ENCODE peak calls at places on chromosomes 5 and 9, in ten cellular contexts. C is GM23338, X is GM12891, J is Panc1, B is upper lobe of left lung, R is HCT116, E is stomach, S is prostate gland, P is HL-60, H is spleen. I is an unnamed sample.

GRCh38 chr5:68299575-68299974 is 84.0 kb downstream of the PIK3R1 start:
- DNase-seq in C (no peak), X (no peak), J (no peak), B (no peak), R (no peak), E (no peak), S (no peak), P (no peak), H (no peak), I (no peak)

GRCh38 chr9:9016597-9016996 is 1217.0 kb upstream of the DMAC1 start:
- DNase-seq in C (no peak), X (no peak), J (no peak), B (no peak), R (no peak), E (no peak), S (no peak), P (no peak), H (no peak), I (no peak)

GRCh38 chr5:56075361-56075760 is 80.6 kb upstream of the IL6ST start:
- DNase-seq in C (no peak), X (no peak), J (no peak), B (no peak), R (no peak), E (no peak), S (no peak), P (no peak), H (no peak), I (no peak)

GRCh38 chr5:39164016-39164415 is 55.3 kb downstream of the FYB1 start:
- DNase-seq in C (no peak), X (no peak), J (no peak), B (no peak), R (no peak), E (no peak), S (no peak), P (no peak), H (peak), I (no peak)

GRCh38 chr5:1751864-1752822 is 47.5 kb downstream of the MRPL36 start:
- DNase-seq in C (no peak), X (no peak), J (no peak), B (no peak), R (no peak), E (no peak), S (no peak), P (no peak), H (no peak), I (no peak)

GRCh38 chr5:157603333-157604190 is 28.0 kb upstream of the ADAM19 start:
- DNase-seq in C (no peak), X (no peak), J (peak), B (no peak), R (peak), E (no peak), S (no peak), P (peak), H (no peak), I (no peak)

GRCh38 chr5:143657814-143658395 is 154.1 kb upstream of the HMHB1 start:
- DNase-seq in C (no peak), X (no peak), J (no peak), B (no peak), R (no peak), E (no peak), S (no peak), P (no peak), H (no peak), I (no peak)

GRCh38 chr9:90368241-90368640 is 274.4 kb downstream of the DIRAS2 start:
- DNase-seq in C (no peak), X (no peak), J (no peak), B (no peak), R (no peak), E (no peak), S (no peak), P (no peak), H (no peak), I (no peak)

GRCh38 chr5:97591781-97592180 is 408.7 kb upstream of the RIOK2 start:
- DNase-seq in C (no peak), X (no peak), J (no peak), B (no peak), R (no peak), E (no peak), S (no peak), P (no peak), H (no peak), I (no peak)

GRCh38 chr9:110777201-110777842 is 108.7 kb downstream of the MUSK start:
- DNase-seq in C (no peak), X (no peak), J (no peak), B (no peak), R (no peak), E (no peak), S (no peak), P (no peak), H (no peak), I (no peak)

GRCh38 chr5:1413211-1413610 is 32.0 kb downstream of the SLC6A3 start:
- DNase-seq in C (peak), X (no peak), J (no peak), B (no peak), R (no peak), E (no peak), S (no peak), P (no peak), H (no peak), I (no peak)

GRCh38 chr5:153463806-153464205 is 26.7 kb upstream of the GRIA1 start:
- DNase-seq in C (no peak), X (no peak), J (no peak), B (no peak), R (no peak), E (no peak), S (no peak), P (no peak), H (no peak), I (no peak)

GRCh38 chr5:76325876-76326491 is 77.1 kb upstream of the IQGAP2 start:
- DNase-seq in C (no peak), X (no peak), J (no peak), B (no peak), R (no peak), E (no peak), S (peak), P (no peak), H (no peak), I (no peak)

GRCh38 chr5:3225201-3225960 is 370.3 kb upstream of the IRX1 start:
- DNase-seq in C (no peak), X (no peak), J (no peak), B (no peak), R (no peak), E (no peak), S (no peak), P (no peak), H (peak), I (no peak)

GRCh38 chr9:35760651-35761050 is 6.6 kb upstream of the MSMP start:
- DNase-seq in C (no peak), X (no peak), J (no peak), B (no peak), R (no peak), E (no peak), S (no peak), P (no peak), H (no peak), I (no peak)

GRCh38 chr5:121962943-121963342 is 1.2 kb downstream of the SRFBP1 start:
- DNase-seq in C (no peak), X (no peak), J (no peak), B (no peak), R (no peak), E (no peak), S (no peak), P (no peak), H (no peak), I (no peak)

GRCh38 chr9:86795861-86796497 is 151.3 kb downstream of the GAS1 start:
- DNase-seq in C (peak), X (no peak), J (no peak), B (no peak), R (no peak), E (no peak), S (no peak), P (no peak), H (no peak), I (no peak)

GRCh38 chr9:133378408-133378962 is 2.3 kb downstream of the STKLD1 start:
- DNase-seq in C (no peak), X (no peak), J (no peak), B (no peak), R (no peak), E (no peak), S (no peak), P (no peak), H (no peak), I (no peak)

GRCh38 chr9:91577540-91577939 is 153.9 kb upstream of the NFIL3 start:
- DNase-seq in C (no peak), X (no peak), J (no peak), B (no peak), R (no peak), E (no peak), S (no peak), P (no peak), H (no peak), I (no peak)

GRCh38 chr9:105313238-105313637 is 68.8 kb downstream of the SLC44A1 start:
- DNase-seq in C (no peak), X (no peak), J (no peak), B (no peak), R (no peak), E (no peak), S (no peak), P (no peak), H (no peak), I (no peak)

GRCh38 chr9:113536483-113537226 is 73.1 kb downstream of the RGS3 start:
- DNase-seq in C (no peak), X (no peak), J (no peak), B (no peak), R (no peak), E (no peak), S (no peak), P (no peak), H (peak), I (no peak)

GRCh38 chr9:120890415-120891254 is 13.6 kb upstream of the PHF19 start:
- DNase-seq in C (no peak), X (no peak), J (no peak), B (no peak), R (no peak), E (no peak), S (no peak), P (no peak), H (no peak), I (no peak)

GRCh38 chr9:78567693-78568092 is 270.8 kb downstream of the PSAT1 start:
- DNase-seq in C (no peak), X (no peak), J (no peak), B (no peak), R (no peak), E (no peak), S (no peak), P (no peak), H (no peak), I (no peak)

GRCh38 chr5:68533571-68534051 is 318.1 kb downstream of the PIK3R1 start:
- DNase-seq in C (no peak), X (no peak), J (no peak), B (no peak), R (no peak), E (no peak), S (peak), P (no peak), H (no peak), I (no peak)

GRCh38 chr9:131706608-131706970 is 33.3 kb downstream of the RAPGEF1 start:
- DNase-seq in C (no peak), X (no peak), J (no peak), B (no peak), R (no peak), E (no peak), S (no peak), P (no peak), H (no peak), I (no peak)

GRCh38 chr9:27379311-27380236 is 82.6 kb upstream of the EQTN start:
- DNase-seq in C (no peak), X (no peak), J (no peak), B (no peak), R (no peak), E (no peak), S (no peak), P (no peak), H (no peak), I (no peak)

GRCh38 chr9:2727966-2728613 is 10.8 kb downstream of the KCNV2 start:
- DNase-seq in C (peak), X (no peak), J (peak), B (no peak), R (peak), E (no peak), S (peak), P (peak), H (no peak), I (no peak)
- TF ChIP-seq POLR2AphosphoS5 in C (no peak), X (no peak), J (no peak), B (no peak), R (no peak), E (peak), S (peak), P (peak), H (no peak), I (no peak)

DNA sequence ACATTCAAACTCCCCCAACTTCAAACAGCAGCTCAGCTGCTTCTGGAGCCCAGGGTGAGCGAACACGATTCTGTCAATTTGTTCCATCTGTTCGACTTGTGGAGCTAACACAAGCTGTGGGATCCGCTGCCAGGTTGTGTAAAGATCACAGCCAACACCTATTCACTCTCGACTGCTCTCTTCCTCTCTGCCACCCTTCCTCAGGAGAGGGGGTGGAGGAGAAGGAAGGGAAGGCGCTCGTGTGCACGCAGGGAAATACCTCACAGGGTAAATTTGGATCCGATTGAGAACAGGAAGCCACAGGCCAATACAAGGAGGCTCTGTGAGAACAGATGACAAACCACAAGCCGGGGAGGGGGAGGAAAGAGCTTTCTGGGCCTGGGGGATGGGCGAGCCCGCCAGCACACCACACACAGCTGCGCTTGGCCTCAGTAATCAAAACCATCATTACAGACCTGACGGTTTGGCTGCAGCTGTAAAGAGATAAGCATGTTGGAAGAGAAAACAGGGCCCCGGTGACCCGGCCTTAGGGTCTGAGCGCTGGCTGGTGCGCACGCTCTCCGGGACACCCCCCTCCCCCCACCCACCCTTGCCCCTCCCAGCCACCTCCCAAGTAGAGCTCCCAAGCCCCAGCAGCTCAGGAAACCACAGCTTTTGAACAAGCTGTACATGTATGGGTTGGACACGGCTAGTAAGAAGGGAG is 54.2 kb downstream of the PTCH1 start:
- DNase-seq in C (peak), X (peak), J (no peak), B (peak), R (no peak), E (peak), S (peak), P (peak), H (peak), I (peak)
- TF ChIP-seq POLR2AphosphoS5 in C (no peak), X (peak), J (no peak), B (no peak), R (no peak), E (peak), S (peak), P (peak), H (peak), I (peak)

GRCh38 chr5:110371725-110372041 is 354.8 kb downstream of the TMEM232 start:
- DNase-seq in C (no peak), X (no peak), J (no peak), B (no peak), R (no peak), E (no peak), S (no peak), P (peak), H (no peak), I (no peak)

GRCh38 chr5:110371011-110371724 is 355.3 kb downstream of the TMEM232 start:
- DNase-seq in C (no peak), X (no peak), J (no peak), B (no peak), R (no peak), E (no peak), S (no peak), P (no peak), H (no peak), I (no peak)

GRCh38 chr5:110377411-110378392 is 348.8 kb downstream of the TMEM232 start:
- DNase-seq in C (no peak), X (no peak), J (no peak), B (no peak), R (no peak), E (no peak), S (no peak), P (no peak), H (no peak), I (no peak)

GRCh38 chr5:110376281-110376916 is 350.1 kb downstream of the TMEM232 start:
- DNase-seq in C (peak), X (no peak), J (no peak), B (no peak), R (no peak), E (no peak), S (no peak), P (no peak), H (no peak), I (no peak)
- TF ChIP-seq POLR2AphosphoS5 in C (no peak), X (no peak), J (no peak), B (no peak), R (no peak), E (no peak), S (no peak), P (no peak), H (no peak), I (no peak)

DNA sequence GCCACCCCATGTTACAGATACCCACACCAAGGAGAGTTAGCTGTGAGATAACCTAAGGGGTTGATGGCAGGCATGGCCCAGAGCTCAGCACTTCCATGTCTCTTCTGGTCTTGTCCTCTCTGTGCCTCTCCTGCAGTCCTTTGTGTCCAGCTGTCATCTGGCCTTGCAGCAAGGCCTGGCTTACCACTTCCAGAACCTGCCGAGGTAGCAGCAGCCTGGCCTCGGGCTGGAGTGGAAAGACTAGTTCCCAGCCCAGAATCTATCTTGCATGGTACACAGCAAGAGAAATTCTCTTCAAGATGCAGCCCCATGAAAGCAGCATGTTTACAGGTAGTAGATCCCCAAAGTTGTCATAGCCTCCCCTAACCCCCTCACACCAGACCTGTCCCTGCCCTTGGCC is 41.5 kb downstream of the PIP5K1B start:
- DNase-seq in C (no peak), X (no peak), J (no peak), B (no peak), R (no peak), E (no peak), S (no peak), P (no peak), H (no peak), I (no peak)
- TF ChIP-seq POLR2AphosphoS5 in C (no peak), X (no peak), J (no peak), B (no peak), R (no peak), E (no peak), S (no peak), P (no peak), H (no peak), I (no peak)

GRCh38 chr5:127814225-127814973 is 111.2 kb downstream of the CCDC192 start:
- DNase-seq in C (no peak), X (no peak), J (no peak), B (no peak), R (no peak), E (no peak), S (no peak), P (no peak), H (no peak), I (no peak)
- TF ChIP-seq POLR2AphosphoS5 in C (no peak), X (no peak), J (no peak), B (no peak), R (no peak), E (no peak), S (no peak), P (no peak), H (no peak), I (no peak)

DNA sequence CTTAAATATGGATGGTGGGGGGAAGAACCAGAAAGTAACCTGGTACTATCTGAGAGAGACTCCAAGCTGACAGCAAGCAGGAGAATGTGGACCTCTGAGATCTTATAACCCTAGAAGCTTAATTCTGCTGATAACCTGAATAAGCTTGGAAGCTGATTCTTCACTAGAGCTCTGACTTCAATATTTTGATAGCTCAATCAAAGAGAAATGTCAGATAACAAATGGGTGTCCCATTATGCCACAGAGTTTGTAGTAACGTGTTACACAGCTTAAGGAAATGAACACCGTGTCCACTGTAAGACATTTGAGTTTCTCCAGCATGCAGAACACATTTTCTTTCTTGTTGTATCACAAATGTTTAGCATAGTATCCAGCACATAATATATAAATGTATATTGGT is 626.7 kb downstream of the CDH12 start:
- DNase-seq in C (no peak), X (no peak), J (no peak), B (no peak), R (no peak), E (no peak), S (no peak), P (no peak), H (no peak), I (no peak)
- TF ChIP-seq POLR2AphosphoS5 in C (no peak), X (no peak), J (no peak), B (no peak), R (no peak), E (no peak), S (no peak), P (no peak), H (no peak), I (no peak)

GRCh38 chr9:124309665-124310064 is 51.9 kb downstream of the NEK6 start:
- DNase-seq in C (peak), X (no peak), J (peak), B (peak), R (peak), E (no peak), S (no peak), P (no peak), H (no peak), I (no peak)

GRCh38 chr9:124311283-124311682 is 53.5 kb downstream of the NEK6 start:
- DNase-seq in C (peak), X (no peak), J (no peak), B (no peak), R (no peak), E (no peak), S (no peak), P (no peak), H (no peak), I (no peak)

GRCh38 chr9:124315856-124316255 is 58.1 kb downstream of the NEK6 start:
- DNase-seq in C (no peak), X (no peak), J (no peak), B (peak), R (no peak), E (no peak), S (no peak), P (no peak), H (no peak), I (no peak)

GRCh38 chr9:124313940-124314339 is 56.2 kb downstream of the NEK6 start:
- DNase-seq in C (no peak), X (no peak), J (no peak), B (peak), R (no peak), E (no peak), S (no peak), P (no peak), H (no peak), I (no peak)

GRCh38 chr9:124312290-124313265 is 54.8 kb downstream of the NEK6 start:
- DNase-seq in C (peak), X (no peak), J (no peak), B (peak), R (no peak), E (no peak), S (no peak), P (no peak), H (no peak), I (no peak)
- TF ChIP-seq POLR2AphosphoS5 in C (no peak), X (no peak), J (no peak), B (no peak), R (no peak), E (no peak), S (no peak), P (no peak), H (no peak), I (no peak)

GRCh38 chr5:178223828-178224335 is 8.7 kb downstream of the PHYKPL start:
- DNase-seq in C (peak), X (no peak), J (no peak), B (no peak), R (no peak), E (no peak), S (no peak), P (no peak), H (peak), I (no peak)
- TF ChIP-seq POLR2AphosphoS5 in C (no peak), X (no peak), J (no peak), B (no peak), R (no peak), E (no peak), S (no peak), P (no peak), H (no peak), I (no peak)

DNA sequence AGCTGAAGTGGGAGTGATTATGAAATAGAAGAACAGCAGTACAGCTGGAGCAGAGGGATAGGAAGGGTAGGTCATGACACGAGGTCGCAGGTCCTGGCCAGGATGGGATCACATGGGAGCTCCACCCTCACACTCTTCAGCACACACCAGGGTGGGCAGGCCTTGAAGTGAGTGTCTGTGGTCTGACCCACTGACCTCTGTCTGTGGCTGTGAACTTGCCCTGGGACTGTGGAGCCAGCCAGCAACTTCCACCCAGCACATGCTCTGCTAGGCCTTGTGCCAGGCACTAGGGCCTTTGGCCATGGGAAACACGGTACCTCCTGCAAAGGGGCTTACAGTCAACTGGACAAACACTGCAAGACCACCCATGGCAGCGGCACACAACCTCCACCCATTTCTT is 113.8 kb downstream of the DPYSL3 start:
- DNase-seq in C (no peak), X (no peak), J (no peak), B (no peak), R (no peak), E (no peak), S (no peak), P (no peak), H (peak), I (no peak)
- TF ChIP-seq POLR2AphosphoS5 in C (no peak), X (no peak), J (no peak), B (peak), R (no peak), E (no peak), S (no peak), P (no peak), H (peak), I (no peak)